ENCODE peak calls at places on chromosome 18, in five cellular contexts. A is H1, N is cardiac muscle cell, L is lower lobe of right lung, I is GM23248. S is an unnamed sample.

GRCh38 chr18:74596959-74597661 is 560 bp upstream of the ZNF407 start:
- DNase-seq in N (peak; percentile 80), L (peak; percentile 84), I (peak; percentile 88), A (no peak), S (no peak)

GRCh38 chr18:49617329-49617695 is 55.5 kb downstream of the LIPG start:
- DNase-seq in A (no peak), I (no peak), L (no peak), N (no peak), S (no peak)

GRCh38 chr18:54119524-54120019 is 104.9 kb downstream of the MBD2 start:
- DNase-seq in L (no peak), N (peak; percentile 81), I (peak; percentile 75), A (no peak), S (peak; percentile 46)

GRCh38 chr18:5237083-5237722 is 40.1 kb upstream of the AKAIN1 start:
- DNase-seq in L (no peak), N (peak; percentile 14), A (no peak), I (peak; percentile 34), S (peak; percentile 10)

GRCh38 chr18:61034581-61034980 is 298.6 kb upstream of the CDH20 start:
- DNase-seq in L (no peak), I (no peak), A (no peak), N (no peak), S (no peak)

GRCh38 chr18:62919109-62919838 is 203.9 kb downstream of the PHLPP1 start:
- DNase-seq in L (no peak), A (no peak), I (no peak), N (no peak), S (no peak)

GRCh38 chr18:39274535-39274934 is 1708.9 kb upstream of the CELF4 start:
- DNase-seq in L (no peak), N (peak; percentile 46), I (peak; percentile 56), A (no peak), S (no peak)

GRCh38 chr18:56374005-56374655 is 264.3 kb downstream of the TXNL1 start:
- DNase-seq in A (no peak), L (no peak), I (peak; percentile 29), N (no peak), S (no peak)

GRCh38 chr18:45481846-45482245 is 133.4 kb upstream of the SLC14A2 start:
- DNase-seq in N (peak; percentile 31), L (no peak), A (no peak), I (no peak), S (no peak)

GRCh38 chr18:676069-676468 is 18.6 kb downstream of the TYMS start:
- DNase-seq in I (no peak), A (no peak), L (no peak), N (no peak), S (no peak)

GRCh38 chr18:680392-680791 is 22.9 kb downstream of the TYMS start:
- DNase-seq in I (no peak), N (no peak), A (no peak), L (no peak), S (no peak)

GRCh38 chr18:677951-678363 is 20.5 kb downstream of the TYMS start:
- DNase-seq in L (no peak), N (no peak), I (no peak), A (no peak), S (no peak)

GRCh38 chr18:676747-677544 is 19.5 kb downstream of the TYMS start:
- DNase-seq in I (no peak), A (no peak), N (no peak), L (no peak), S (no peak)

GRCh38 chr18:678482-679182 is 21.2 kb downstream of the TYMS start:
- DNase-seq in N (no peak), L (no peak), I (no peak), A (no peak), S (no peak)
- H3K36me3 ChIP-seq in N (peaks cover 6% of the 10 kb centered on the region), L (peaks cover 87% of the 10 kb centered on the region), I (peaks cover 5% of the 10 kb centered on the region), A (peaks cover 47% of the 10 kb centered on the region), S (peaks cover 69% of the 10 kb centered on the region)

GRCh38 chr18:2799369-2799768 is 47.4 kb upstream of the EMILIN2 start:
- DNase-seq in N (no peak), I (no peak), A (no peak), L (no peak), S (no peak)

GRCh38 chr18:2797951-2798350 is 48.9 kb upstream of the EMILIN2 start:
- DNase-seq in A (no peak), L (no peak), N (no peak), I (no peak), S (no peak)

GRCh38 chr18:2792395-2792794 is 54.4 kb upstream of the EMILIN2 start:
- DNase-seq in A (no peak), N (peak; percentile 3), L (no peak), I (no peak), S (no peak)

DNA sequence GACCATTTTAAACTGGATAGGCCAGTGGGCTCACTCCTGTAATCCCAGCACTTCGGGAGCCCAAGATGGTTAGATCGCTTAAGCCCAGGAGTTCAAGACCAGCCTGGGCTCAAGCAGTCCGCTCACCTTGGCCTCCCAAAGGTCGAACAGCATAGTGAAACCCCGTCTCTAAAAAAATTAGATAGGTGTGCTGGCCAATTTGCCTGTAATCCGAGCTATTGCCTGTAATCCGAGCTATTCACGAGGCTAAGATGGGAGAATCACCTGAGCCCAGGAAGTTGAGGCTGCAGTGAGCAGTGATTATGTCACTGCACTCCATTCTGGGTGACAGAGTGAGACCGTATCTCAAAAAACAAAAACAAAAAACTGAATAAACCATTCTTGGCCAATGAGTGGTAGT is 52.6 kb upstream of the EMILIN2 start:
- DNase-seq in I (no peak), A (no peak), L (no peak), N (no peak), S (no peak)
- H3K36me3 ChIP-seq in I (peaks cover 20% of the 10 kb centered on the region), A (peaks cover 26% of the 10 kb centered on the region), L (peaks cover 77% of the 10 kb centered on the region), N (peaks cover 25% of the 10 kb centered on the region), S (peaks cover 67% of the 10 kb centered on the region)

DNA sequence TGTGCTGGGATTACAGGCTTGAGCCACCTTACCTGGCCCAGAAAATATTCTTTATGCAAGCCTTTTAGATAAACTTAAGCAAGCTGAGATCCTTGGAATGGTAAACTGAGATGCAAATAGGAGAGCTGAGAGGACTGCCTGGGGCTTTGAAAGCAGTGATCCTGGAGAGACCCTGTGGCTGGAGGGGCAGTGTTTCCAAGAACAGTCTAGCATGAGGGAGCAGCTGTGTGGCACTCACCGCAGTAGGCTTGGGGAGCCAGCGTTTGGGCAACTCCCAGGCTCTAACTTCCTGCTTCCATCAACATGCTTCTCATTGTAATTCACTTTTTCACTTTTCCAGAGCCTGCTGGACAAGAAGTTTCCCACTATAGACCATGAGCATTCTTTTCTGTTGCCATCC is 144.1 kb upstream of the CELF4 start:
- DNase-seq in I (no peak), N (no peak), A (no peak), L (no peak), S (no peak)
- H3K36me3 ChIP-seq in I (no peaks in the 10 kb centered on the region), N (no peaks in the 10 kb centered on the region), A (no peaks in the 10 kb centered on the region), L (no peaks in the 10 kb centered on the region), S (no peaks in the 10 kb centered on the region)

GRCh38 chr18:58354791-58355190 is 274.1 kb downstream of the ALPK2 start:
- DNase-seq in I (no peak), L (no peak), A (no peak), N (no peak), S (no peak)
- H3K36me3 ChIP-seq in I (no peaks in the 10 kb centered on the region), L (peaks cover 67% of the 10 kb centered on the region), A (peaks cover 10% of the 10 kb centered on the region), N (peaks cover 17% of the 10 kb centered on the region), S (no peaks in the 10 kb centered on the region)

GRCh38 chr18:31526374-31526773 is 28.4 kb downstream of the DSG2 start:
- DNase-seq in A (no peak), I (no peak), N (no peak), L (no peak), S (no peak)
- H3K36me3 ChIP-seq in A (peaks cover 77% of the 10 kb centered on the region), I (no peaks in the 10 kb centered on the region), N (peaks cover 43% of the 10 kb centered on the region), L (peaks cover 5% of the 10 kb centered on the region), S (no peaks in the 10 kb centered on the region)

DNA sequence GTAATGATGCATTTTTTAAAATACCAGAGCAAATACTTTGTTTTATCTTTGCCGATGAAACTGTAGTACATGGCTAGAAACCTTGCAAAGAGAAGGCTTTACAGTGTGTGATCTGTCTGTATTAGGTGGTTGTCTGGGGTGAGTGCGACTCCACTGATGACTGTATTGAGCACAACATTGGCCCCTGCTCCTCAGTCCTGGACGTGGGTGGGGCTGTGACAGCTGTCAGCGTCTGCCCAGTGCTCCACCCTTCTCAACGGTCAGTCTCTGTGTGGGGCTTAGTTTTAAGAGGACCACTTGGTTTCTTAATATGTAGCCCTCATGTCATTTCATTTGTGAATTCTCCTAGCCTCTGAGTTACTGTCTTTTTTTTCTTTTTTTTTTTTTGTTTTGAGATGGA is 17.4 kb upstream of the MOCOS start:
- DNase-seq in A (no peak), N (no peak), L (no peak), I (peak; percentile 15), S (no peak)
- H3K36me3 ChIP-seq in A (peaks cover 71% of the 10 kb centered on the region), N (peaks cover 37% of the 10 kb centered on the region), L (peaks cover 96% of the 10 kb centered on the region), I (peaks cover 60% of the 10 kb centered on the region), S (peaks cover 79% of the 10 kb centered on the region)

S was measured in naive thymus-derived CD4-positive, alpha-beta T cell.